ENCODE peak calls at places on chromosome 7, in six cellular contexts. S is right lobe of liver, G is endothelial cell, Q is epithelial cell of esophagus, L is transverse colon, A is neural progenitor cell. V is an unnamed sample.
A peak's percentile ranks its signal among the peaks of the same experiment; 100 is the strongest.

GRCh38 chr7:57348646-57349269 is 101.2 kb upstream of the ZNF716 start:
- DNase-seq in S (peak; percentile 74), G (no peak), Q (no peak), L (no peak), A (no peak), V (no peak)

GRCh38 chr7:106582365-106582764 is 78.6 kb downstream of the CCDC71L start:
- DNase-seq in S (no peak), G (no peak), Q (no peak), L (no peak), A (no peak), V (no peak)

GRCh38 chr7:106064836-106065559 is 47.1 kb downstream of the SYPL1 start:
- DNase-seq in S (peak; percentile 91), G (no peak), Q (peak; percentile 99), L (peak; percentile 79), A (peak; percentile 25), V (no peak)

GRCh38 chr7:81154565-81154964 is 235.7 kb upstream of the SEMA3C start:
- DNase-seq in S (no peak), G (no peak), Q (no peak), L (no peak), A (no peak), V (no peak)

GRCh38 chr7:149027560-149028345 is 552 bp downstream of the PDIA4 start:
- DNase-seq in S (no peak), G (no peak), Q (peak; percentile 17), L (peak; percentile 28), A (no peak), V (no peak)

GRCh38 chr7:16023046-16023445 is 336.6 kb upstream of the MEOX2 start:
- DNase-seq in S (no peak), G (no peak), Q (no peak), L (no peak), A (no peak), V (no peak)

GRCh38 chr7:132930881-132931280 is 151.0 kb downstream of the CHCHD3 start:
- DNase-seq in S (no peak), G (peak; percentile 5), Q (peak; percentile 27), L (no peak), A (peak; percentile 48), V (no peak)

GRCh38 chr7:37074370-37074769 is 350.1 kb upstream of the AOAH start:
- DNase-seq in S (no peak), G (no peak), Q (no peak), L (no peak), A (peak; percentile 9), V (no peak)

GRCh38 chr7:137940656-137941518 is 61.0 kb downstream of the CREB3L2 start:
- DNase-seq in S (peak; percentile 60), G (no peak), Q (peak; percentile 38), L (peak; percentile 25), A (no peak), V (no peak)

GRCh38 chr7:100370303-100370702 is 3.0 kb upstream of the PILRA start:
- DNase-seq in S (no peak), G (no peak), Q (no peak), L (no peak), A (peak; percentile 72), V (no peak)

GRCh38 chr7:112201421-112201820 is 4.8 kb downstream of the DOCK4 start:
- DNase-seq in S (no peak), G (no peak), Q (peak; percentile 86), L (no peak), A (no peak), V (no peak)

GRCh38 chr7:137978464-137979237 is 23.2 kb downstream of the CREB3L2 start:
- DNase-seq in S (no peak), G (no peak), Q (peak; percentile 70), L (peak; percentile 41), A (no peak), V (no peak)

GRCh38 chr7:1219516-1219915 is 13.2 kb upstream of the UNCX start:
- DNase-seq in S (no peak), G (no peak), Q (no peak), L (no peak), A (peak; percentile 9), V (no peak)

GRCh38 chr7:65404020-65404419 is 30.4 kb downstream of the ZNF92 start:
- DNase-seq in S (no peak), G (no peak), Q (no peak), L (no peak), A (no peak), V (no peak)

GRCh38 chr7:99843808-99844207 is 16.0 kb downstream of the CYP3A43 start:
- DNase-seq in S (no peak), G (no peak), Q (peak; percentile 24), L (no peak), A (no peak), V (no peak)

GRCh38 chr7:159022238-159022993 is 122.3 kb downstream of the VIPR2 start:
- DNase-seq in S (no peak), G (no peak), Q (no peak), L (no peak), A (no peak), V (peak; percentile 16)

GRCh38 chr7:87575521-87575920 is 25.2 kb downstream of the ABCB1 start:
- DNase-seq in S (no peak), G (no peak), Q (no peak), L (no peak), A (no peak), V (no peak)

GRCh38 chr7:73899731-73900142 is 38.8 kb downstream of the TMEM270 start:
- DNase-seq in S (no peak), G (no peak), Q (no peak), L (peak; percentile 39), A (no peak), V (no peak)

GRCh38 chr7:128236924-128237586 is 4.0 kb upstream of the LEP start:
- DNase-seq in S (no peak), G (no peak), Q (peak; percentile 98), L (no peak), A (no peak), V (peak; percentile 51)

GRCh38 chr7:38465946-38466345 is 165.2 kb downstream of the AMPH start:
- DNase-seq in S (no peak), G (no peak), Q (no peak), L (no peak), A (no peak), V (no peak)

GRCh38 chr7:75039709-75040108 is 33.9 kb downstream of the RCC1L start:
- DNase-seq in S (no peak), G (no peak), Q (peak; percentile 24), L (no peak), A (no peak), V (no peak)

GRCh38 chr7:119713606-119714005 is 559.4 kb upstream of the KCND2 start:
- DNase-seq in S (no peak), G (no peak), Q (no peak), L (no peak), A (no peak), V (no peak)

GRCh38 chr7:139078911-139079310 is 30.6 kb downstream of the ZC3HAV1 start:
- DNase-seq in S (no peak), G (no peak), Q (no peak), L (no peak), A (no peak), V (no peak)

GRCh38 chr7:43790834-43791233 is 32.4 kb downstream of the BLVRA start:
- DNase-seq in S (no peak), G (no peak), Q (no peak), L (no peak), A (no peak), V (no peak)

GRCh38 chr7:22833113-22833512 is 10.5 kb upstream of the TOMM7 start:
- DNase-seq in S (no peak), G (no peak), Q (no peak), L (no peak), A (no peak), V (no peak)

GRCh38 chr7:87003872-87004798 is 55.3 kb downstream of the ELAPOR2 start:
- DNase-seq in S (no peak), G (no peak), Q (no peak), L (no peak), A (no peak), V (no peak)

GRCh38 chr7:28178537-28178936 is 2.1 kb downstream of the JAZF1 start:
- DNase-seq in S (no peak), G (no peak), Q (peak; percentile 46), L (no peak), A (no peak), V (no peak)

GRCh38 chr7:3336042-3336665 is 35.1 kb downstream of the SDK1 start:
- DNase-seq in S (no peak), G (no peak), Q (no peak), L (no peak), A (no peak), V (no peak)

GRCh38 chr7:50801907-50802306 is 19.2 kb upstream of the GRB10 start:
- DNase-seq in S (no peak), G (no peak), Q (no peak), L (no peak), A (no peak), V (no peak)
- TF ChIP-seq CTCF in S (peak; percentile 47), G (no peak), Q (no peak), L (no peak), A (peak; percentile 4), V (no peak)

GRCh38 chr7:7329321-7329720 is 147.0 kb downstream of the C1GALT1 start:
- DNase-seq in S (no peak), G (no peak), Q (peak; percentile 77), L (no peak), A (peak; percentile 52), V (no peak)

GRCh38 chr7:7324698-7325097 is 142.4 kb downstream of the C1GALT1 start:
- DNase-seq in S (no peak), G (no peak), Q (peak; percentile 84), L (no peak), A (no peak), V (no peak)

GRCh38 chr7:7323921-7324320 is 141.6 kb downstream of the C1GALT1 start:
- DNase-seq in S (no peak), G (no peak), Q (no peak), L (no peak), A (no peak), V (no peak)

GRCh38 chr7:7330997-7331396 is 148.7 kb downstream of the C1GALT1 start:
- DNase-seq in S (no peak), G (no peak), Q (no peak), L (no peak), A (peak; percentile 15), V (no peak)

GRCh38 chr7:7327423-7327822 is 145.1 kb downstream of the C1GALT1 start:
- DNase-seq in S (no peak), G (no peak), Q (peak; percentile 63), L (no peak), A (no peak), V (no peak)
- TF ChIP-seq CTCF in S (no peak), G (no peak), Q (no peak), L (no peak), A (no peak), V (no peak)

GRCh38 chr7:141585592-141586510 is 34.6 kb downstream of the AGK start:
- DNase-seq in S (no peak), G (no peak), Q (peak; percentile 78), L (no peak), A (no peak), V (peak; percentile 89)
- TF ChIP-seq CTCF in S (no peak), G (no peak), Q (no peak), L (no peak), A (no peak), V (no peak)

DNA sequence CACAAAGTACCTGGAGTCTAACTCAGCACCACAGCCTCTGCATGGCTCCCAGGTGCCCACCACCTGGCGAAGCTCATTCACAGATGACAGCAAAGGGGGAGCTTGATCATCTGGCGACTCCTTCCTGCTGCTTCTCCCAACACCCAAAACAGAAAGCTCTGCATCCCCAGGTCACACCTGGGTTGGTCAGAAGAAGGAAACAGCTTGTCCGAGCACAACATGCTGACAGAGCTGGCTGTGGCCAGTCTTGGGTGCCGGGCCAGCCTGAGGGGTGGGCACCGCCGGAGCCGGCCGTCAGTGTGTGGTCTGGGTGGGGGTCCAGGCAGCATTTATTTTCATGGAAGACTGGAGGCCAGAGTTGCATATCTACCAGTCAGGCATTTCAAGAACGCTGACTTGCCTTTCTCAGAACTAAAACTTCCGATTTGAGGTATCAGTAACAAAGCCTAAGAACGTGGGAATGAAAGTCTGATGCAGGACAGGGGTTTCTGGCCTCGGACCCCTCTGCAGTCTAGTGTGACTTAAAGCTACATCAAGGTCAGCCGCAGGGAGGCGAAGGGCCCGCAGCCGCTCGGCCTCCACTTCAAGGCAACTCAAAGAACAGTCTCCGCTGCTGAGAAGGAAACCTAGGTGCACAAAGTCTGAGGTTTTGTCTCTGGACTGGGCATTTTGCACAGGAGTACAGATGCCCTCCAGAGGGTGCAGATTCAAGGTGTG is 109.6 kb downstream of the CYTH3 start:
- DNase-seq in S (no peak), G (no peak), Q (no peak), L (no peak), A (no peak), V (no peak)
- TF ChIP-seq CTCF in S (no peak), G (no peak), Q (no peak), L (no peak), A (no peak), V (no peak)